ENCODE peak calls at places on chromosomes 16 and 17, in seven cellular contexts. One of them, this sample, is unnamed. For H3K36me3, the result is how much of the 10 kb centered on the place peaks cover.

GRCh38 chr16:6153901-6154300 is 1056.3 kb upstream of the EEF2KMT start:
- DNase-seq in brain microvascular endothelial cell: peak
- DNase-seq in heart right ventricle: no peak
- DNase-seq in fibroblast of lung: no peak
- DNase-seq in cardiac muscle cell: no peak
- DNase-seq in endothelial cell of umbilical vein: no peak
- DNase-seq in bronchial epithelial cell: no peak
- DNase-seq in this sample: no peak

GRCh38 chr17:80780381-80781187 is 211.1 kb upstream of the CHMP6 start:
- DNase-seq in brain microvascular endothelial cell: no peak
- DNase-seq in heart right ventricle: no peak
- DNase-seq in fibroblast of lung: no peak
- DNase-seq in cardiac muscle cell: no peak
- DNase-seq in endothelial cell of umbilical vein: no peak
- DNase-seq in bronchial epithelial cell: no peak
- DNase-seq in this sample: no peak

GRCh38 chr17:57954421-57955182 is 610 bp downstream of the CUEDC1 start:
- DNase-seq in brain microvascular endothelial cell: no peak
- DNase-seq in heart right ventricle: peak
- DNase-seq in fibroblast of lung: peak
- DNase-seq in cardiac muscle cell: peak
- DNase-seq in endothelial cell of umbilical vein: peak
- DNase-seq in bronchial epithelial cell: no peak
- DNase-seq in this sample: peak

GRCh38 chr17:17724991-17725852 is 44.0 kb downstream of the RAI1 start:
- DNase-seq in brain microvascular endothelial cell: no peak
- DNase-seq in heart right ventricle: peak
- DNase-seq in fibroblast of lung: no peak
- DNase-seq in cardiac muscle cell: peak
- DNase-seq in endothelial cell of umbilical vein: peak
- DNase-seq in bronchial epithelial cell: no peak
- DNase-seq in this sample: no peak

GRCh38 chr17:61947367-61948078 is 19.7 kb upstream of the INTS2 start:
- DNase-seq in brain microvascular endothelial cell: no peak
- DNase-seq in heart right ventricle: no peak
- DNase-seq in fibroblast of lung: no peak
- DNase-seq in cardiac muscle cell: no peak
- DNase-seq in endothelial cell of umbilical vein: no peak
- DNase-seq in bronchial epithelial cell: no peak
- DNase-seq in this sample: no peak

GRCh38 chr17:57927048-57927723 is 28.0 kb downstream of the CUEDC1 start:
- DNase-seq in brain microvascular endothelial cell: peak
- DNase-seq in heart right ventricle: no peak
- DNase-seq in fibroblast of lung: peak
- DNase-seq in cardiac muscle cell: no peak
- DNase-seq in endothelial cell of umbilical vein: peak
- DNase-seq in bronchial epithelial cell: no peak
- DNase-seq in this sample: peak

GRCh38 chr16:85415196-85415988 is 197.7 kb upstream of the GSE1 start:
- DNase-seq in brain microvascular endothelial cell: no peak
- DNase-seq in heart right ventricle: no peak
- DNase-seq in fibroblast of lung: no peak
- DNase-seq in cardiac muscle cell: no peak
- DNase-seq in endothelial cell of umbilical vein: no peak
- DNase-seq in bronchial epithelial cell: no peak
- DNase-seq in this sample: peak

GRCh38 chr16:759110-759910 is 1.2 kb upstream of the MSLN start:
- DNase-seq in brain microvascular endothelial cell: no peak
- DNase-seq in heart right ventricle: no peak
- DNase-seq in fibroblast of lung: no peak
- DNase-seq in cardiac muscle cell: peak
- DNase-seq in endothelial cell of umbilical vein: no peak
- DNase-seq in bronchial epithelial cell: peak
- DNase-seq in this sample: no peak

GRCh38 chr17:37671813-37672544 is 28.7 kb upstream of the DDX52 start:
- DNase-seq in brain microvascular endothelial cell: peak
- DNase-seq in heart right ventricle: no peak
- DNase-seq in fibroblast of lung: peak
- DNase-seq in cardiac muscle cell: no peak
- DNase-seq in endothelial cell of umbilical vein: no peak
- DNase-seq in bronchial epithelial cell: peak
- DNase-seq in this sample: no peak

GRCh38 chr16:79767597-79768280 is 167.2 kb upstream of the MAF start:
- DNase-seq in brain microvascular endothelial cell: peak
- DNase-seq in heart right ventricle: no peak
- DNase-seq in fibroblast of lung: peak
- DNase-seq in cardiac muscle cell: no peak
- DNase-seq in endothelial cell of umbilical vein: no peak
- DNase-seq in bronchial epithelial cell: peak
- DNase-seq in this sample: peak

GRCh38 chr16:65524997-65525396 is 403.1 kb upstream of the CDH11 start:
- DNase-seq in brain microvascular endothelial cell: peak
- DNase-seq in heart right ventricle: no peak
- DNase-seq in fibroblast of lung: peak
- DNase-seq in cardiac muscle cell: no peak
- DNase-seq in endothelial cell of umbilical vein: no peak
- DNase-seq in bronchial epithelial cell: peak
- DNase-seq in this sample: peak

GRCh38 chr16:83574388-83574787 is 233.4 kb upstream of the HSBP1 start:
- DNase-seq in brain microvascular endothelial cell: peak
- DNase-seq in heart right ventricle: no peak
- DNase-seq in fibroblast of lung: peak
- DNase-seq in cardiac muscle cell: no peak
- DNase-seq in endothelial cell of umbilical vein: no peak
- DNase-seq in bronchial epithelial cell: peak
- DNase-seq in this sample: no peak

GRCh38 chr17:81518785-81519283 is 6.2 kb upstream of the ACTG1 start:
- DNase-seq in brain microvascular endothelial cell: no peak
- DNase-seq in heart right ventricle: no peak
- DNase-seq in fibroblast of lung: no peak
- DNase-seq in cardiac muscle cell: peak
- DNase-seq in endothelial cell of umbilical vein: no peak
- DNase-seq in bronchial epithelial cell: peak
- DNase-seq in this sample: no peak

GRCh38 chr16:77191259-77191969 is 424 bp downstream of the MON1B start:
- DNase-seq in brain microvascular endothelial cell: no peak
- DNase-seq in heart right ventricle: peak
- DNase-seq in fibroblast of lung: peak
- DNase-seq in cardiac muscle cell: no peak
- DNase-seq in endothelial cell of umbilical vein: no peak
- DNase-seq in bronchial epithelial cell: no peak
- DNase-seq in this sample: no peak

GRCh38 chr16:77190478-77191258 is at the start of gene MON1B:
- DNase-seq in brain microvascular endothelial cell: peak
- DNase-seq in heart right ventricle: peak
- DNase-seq in fibroblast of lung: peak
- DNase-seq in cardiac muscle cell: peak
- DNase-seq in endothelial cell of umbilical vein: peak
- DNase-seq in bronchial epithelial cell: peak
- DNase-seq in this sample: peak

GRCh38 chr16:77195411-77195810 is 3.8 kb upstream of the SYCE1L start:
- DNase-seq in brain microvascular endothelial cell: no peak
- DNase-seq in heart right ventricle: no peak
- DNase-seq in fibroblast of lung: no peak
- DNase-seq in cardiac muscle cell: no peak
- DNase-seq in endothelial cell of umbilical vein: no peak
- DNase-seq in bronchial epithelial cell: no peak
- DNase-seq in this sample: no peak

GRCh38 chr16:77194295-77195231 is 3.6 kb downstream of the MON1B start:
- DNase-seq in brain microvascular endothelial cell: no peak
- DNase-seq in heart right ventricle: no peak
- DNase-seq in fibroblast of lung: no peak
- DNase-seq in cardiac muscle cell: no peak
- DNase-seq in endothelial cell of umbilical vein: no peak
- DNase-seq in bronchial epithelial cell: no peak
- DNase-seq in this sample: no peak

DNA sequence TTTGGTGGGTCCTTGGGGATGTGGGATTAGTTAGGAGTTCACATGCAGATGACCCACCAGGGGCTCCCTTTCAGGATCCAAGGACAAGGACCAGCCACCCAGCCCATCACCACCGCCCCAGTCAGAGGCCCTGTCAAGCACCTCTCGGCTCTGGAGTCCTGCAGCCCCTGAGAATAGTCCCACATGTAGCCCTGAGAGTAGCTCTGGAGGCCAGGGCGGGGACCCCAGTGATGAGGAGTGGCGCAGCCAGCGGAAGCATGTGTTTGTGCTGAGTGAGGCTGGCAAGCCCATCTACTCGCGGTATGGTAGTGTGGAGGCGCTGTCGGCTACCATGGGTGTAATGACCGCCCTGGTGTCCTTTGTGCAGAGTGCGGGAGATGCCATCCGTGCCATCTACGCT is 2.4 kb downstream of the MON1B start:
- DNase-seq in brain microvascular endothelial cell: no peak
- DNase-seq in heart right ventricle: no peak
- DNase-seq in fibroblast of lung: no peak
- DNase-seq in cardiac muscle cell: no peak
- DNase-seq in endothelial cell of umbilical vein: no peak
- DNase-seq in bronchial epithelial cell: no peak
- DNase-seq in this sample: no peak
- H3K36me3 ChIP-seq in brain microvascular endothelial cell: under half
- H3K36me3 ChIP-seq in heart right ventricle: under half
- H3K36me3 ChIP-seq in fibroblast of lung: under half
- H3K36me3 ChIP-seq in cardiac muscle cell: under half
- H3K36me3 ChIP-seq in endothelial cell of umbilical vein: under half
- H3K36me3 ChIP-seq in bronchial epithelial cell: under half
- H3K36me3 ChIP-seq in this sample: under half

DNA sequence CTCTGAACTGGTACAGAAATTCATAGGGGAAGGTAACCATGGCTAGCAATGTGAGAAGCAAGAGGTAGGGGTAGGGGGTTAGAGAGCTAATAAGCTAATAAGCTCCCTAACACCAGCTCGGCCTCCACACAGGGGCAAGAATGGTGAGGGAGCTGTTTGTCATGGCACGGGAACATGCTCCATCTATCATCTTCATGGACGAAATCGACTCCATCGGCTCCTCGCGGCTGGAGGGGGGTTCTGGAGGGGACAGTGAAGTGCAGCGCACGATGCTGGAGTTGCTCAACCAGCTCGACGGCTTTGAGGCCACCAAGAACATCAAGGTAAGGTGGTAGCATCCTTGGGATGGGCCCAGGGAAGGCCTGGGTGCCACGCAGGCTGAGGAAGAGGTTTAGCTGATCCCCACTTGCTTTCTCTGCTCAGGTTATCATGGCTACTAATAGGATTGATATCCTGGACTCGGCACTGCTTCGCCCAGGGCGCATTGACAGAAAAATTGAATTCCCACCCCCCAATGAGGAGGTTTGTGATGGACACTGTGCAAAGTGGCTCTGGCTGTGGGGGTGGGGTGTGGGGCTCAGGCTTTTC is 3.5 kb upstream of the FTSJ3 start:
- DNase-seq in brain microvascular endothelial cell: no peak
- DNase-seq in heart right ventricle: no peak
- DNase-seq in fibroblast of lung: no peak
- DNase-seq in cardiac muscle cell: no peak
- DNase-seq in endothelial cell of umbilical vein: no peak
- DNase-seq in bronchial epithelial cell: no peak
- DNase-seq in this sample: no peak
- H3K36me3 ChIP-seq in brain microvascular endothelial cell: half or more
- H3K36me3 ChIP-seq in heart right ventricle: half or more
- H3K36me3 ChIP-seq in fibroblast of lung: under half
- H3K36me3 ChIP-seq in cardiac muscle cell: under half
- H3K36me3 ChIP-seq in endothelial cell of umbilical vein: half or more
- H3K36me3 ChIP-seq in bronchial epithelial cell: under half
- H3K36me3 ChIP-seq in this sample: under half

DNA sequence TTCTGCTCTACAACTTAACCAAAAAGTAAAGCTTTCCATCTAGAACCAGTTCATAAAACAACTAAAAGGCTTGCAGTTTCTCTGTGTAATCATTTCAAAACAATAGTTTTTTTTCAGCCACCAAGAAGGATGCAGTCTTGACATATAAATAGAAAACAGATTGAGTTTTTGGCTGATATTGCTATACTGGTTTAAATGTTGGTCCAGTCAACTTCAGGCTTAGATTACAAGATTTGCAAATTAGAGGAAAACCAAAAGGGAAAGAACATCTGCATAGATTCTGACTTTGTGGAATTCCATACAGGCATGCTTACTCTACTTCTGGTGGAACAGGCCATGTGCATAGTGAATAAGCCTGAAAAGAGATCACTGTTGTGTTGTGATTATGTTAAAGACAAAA is 150.3 kb downstream of the BCAS3 start:
- DNase-seq in brain microvascular endothelial cell: no peak
- DNase-seq in heart right ventricle: no peak
- DNase-seq in fibroblast of lung: peak
- DNase-seq in cardiac muscle cell: no peak
- DNase-seq in endothelial cell of umbilical vein: no peak
- DNase-seq in bronchial epithelial cell: no peak
- DNase-seq in this sample: no peak
- H3K36me3 ChIP-seq in brain microvascular endothelial cell: under half
- H3K36me3 ChIP-seq in heart right ventricle: under half
- H3K36me3 ChIP-seq in fibroblast of lung: under half
- H3K36me3 ChIP-seq in cardiac muscle cell: under half
- H3K36me3 ChIP-seq in endothelial cell of umbilical vein: under half
- H3K36me3 ChIP-seq in bronchial epithelial cell: under half
- H3K36me3 ChIP-seq in this sample: under half

GRCh38 chr16:68343137-68343536 is 32.3 kb downstream of the PRMT7 start:
- DNase-seq in brain microvascular endothelial cell: no peak
- DNase-seq in heart right ventricle: no peak
- DNase-seq in fibroblast of lung: no peak
- DNase-seq in cardiac muscle cell: no peak
- DNase-seq in endothelial cell of umbilical vein: no peak
- DNase-seq in bronchial epithelial cell: no peak
- DNase-seq in this sample: no peak

GRCh38 chr16:68345958-68346635 is 35.3 kb downstream of the PRMT7 start:
- DNase-seq in brain microvascular endothelial cell: no peak
- DNase-seq in heart right ventricle: no peak
- DNase-seq in fibroblast of lung: no peak
- DNase-seq in cardiac muscle cell: no peak
- DNase-seq in endothelial cell of umbilical vein: no peak
- DNase-seq in bronchial epithelial cell: no peak
- DNase-seq in this sample: no peak

GRCh38 chr16:68345351-68345810 is 34.6 kb downstream of the PRMT7 start:
- DNase-seq in brain microvascular endothelial cell: no peak
- DNase-seq in heart right ventricle: peak
- DNase-seq in fibroblast of lung: no peak
- DNase-seq in cardiac muscle cell: no peak
- DNase-seq in endothelial cell of umbilical vein: no peak
- DNase-seq in bronchial epithelial cell: no peak
- DNase-seq in this sample: no peak

GRCh38 chr16:68342620-68343019 is 31.8 kb downstream of the PRMT7 start:
- DNase-seq in brain microvascular endothelial cell: no peak
- DNase-seq in heart right ventricle: no peak
- DNase-seq in fibroblast of lung: no peak
- DNase-seq in cardiac muscle cell: no peak
- DNase-seq in endothelial cell of umbilical vein: no peak
- DNase-seq in bronchial epithelial cell: no peak
- DNase-seq in this sample: no peak

DNA sequence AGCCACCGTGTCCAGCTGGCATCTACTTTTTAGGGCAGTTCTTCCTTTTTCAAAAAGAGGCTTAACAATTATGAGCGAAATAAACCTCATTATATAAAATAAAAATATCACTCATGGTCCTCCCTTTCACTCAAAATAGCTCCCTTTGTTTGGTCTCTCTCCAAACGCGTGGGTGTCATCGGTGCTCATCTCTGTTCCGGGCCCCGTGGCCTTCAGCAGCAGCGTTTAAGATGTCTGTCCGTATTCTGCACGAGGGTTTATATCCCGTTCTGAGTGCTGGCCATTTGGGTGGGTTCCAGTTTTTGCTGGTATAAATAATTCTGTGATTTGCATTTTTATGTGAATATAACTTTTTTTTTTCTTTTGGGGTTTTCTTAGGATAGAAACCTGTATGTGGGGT is 33.4 kb downstream of the PRMT7 start:
- DNase-seq in brain microvascular endothelial cell: no peak
- DNase-seq in heart right ventricle: peak
- DNase-seq in fibroblast of lung: no peak
- DNase-seq in cardiac muscle cell: no peak
- DNase-seq in endothelial cell of umbilical vein: no peak
- DNase-seq in bronchial epithelial cell: no peak
- DNase-seq in this sample: peak
- H3K36me3 ChIP-seq in brain microvascular endothelial cell: under half
- H3K36me3 ChIP-seq in heart right ventricle: half or more
- H3K36me3 ChIP-seq in fibroblast of lung: under half
- H3K36me3 ChIP-seq in cardiac muscle cell: under half
- H3K36me3 ChIP-seq in endothelial cell of umbilical vein: under half
- H3K36me3 ChIP-seq in bronchial epithelial cell: under half
- H3K36me3 ChIP-seq in this sample: under half

This sample was measured in testis.